ENCODE peak calls at places on chromosomes 16 and 17, in four cellular contexts. P is K562, Y is GM12878, Q is GM12892. X is an unnamed sample.

GRCh38 chr16:53870831-53871230 is 166.9 kb downstream of the FTO start:
- DNase-seq in P (no peak), Y (no peak), Q (no peak), X (no peak)

GRCh38 chr17:40322417-40323315 is 13.7 kb downstream of the RARA start:
- DNase-seq in P (peak; percentile 81), Y (peak; percentile 88), Q (peak; percentile 81), X (peak; percentile 76)

GRCh38 chr17:39239640-39240314 is 14.0 kb upstream of the STAC2 start:
- DNase-seq in P (peak; percentile 78), Y (no peak), Q (no peak), X (peak; percentile 64)

GRCh38 chr17:41523787-41524186 is 4.3 kb downstream of the KRT19 start:
- DNase-seq in P (no peak), Y (no peak), Q (no peak), X (no peak)

GRCh38 chr17:39926588-39927100 is 757 bp downstream of the ORMDL3 start:
- DNase-seq in P (peak; percentile 73), Y (no peak), Q (peak; percentile 53), X (peak; percentile 59)

GRCh38 chr17:48893646-48894508 is 1.3 kb downstream of the ATP5MC1 start:
- DNase-seq in P (no peak), Y (no peak), Q (no peak), X (no peak)

GRCh38 chr17:521561-522325 is 169.1 kb upstream of the RPH3AL start:
- DNase-seq in P (no peak), Y (no peak), Q (no peak), X (no peak)

GRCh38 chr17:38469875-38470274 is 41.6 kb downstream of the ARHGAP23 start:
- DNase-seq in P (peak; percentile 49), Y (no peak), Q (no peak), X (no peak)

GRCh38 chr16:22055881-22056280 is 36.5 kb upstream of the VWA3A start:
- DNase-seq in P (peak; percentile 32), Y (no peak), Q (no peak), X (no peak)

GRCh38 chr16:15811778-15812750 is 44.8 kb downstream of the MYH11 start:
- DNase-seq in P (no peak), Y (no peak), Q (no peak), X (no peak)

GRCh38 chr16:86559802-86560305 is 4.8 kb upstream of the MTHFSD start:
- DNase-seq in P (no peak), Y (no peak), Q (no peak), X (no peak)

GRCh38 chr17:78391843-78392242 is 13.4 kb downstream of the PGS1 start:
- DNase-seq in P (no peak), Y (no peak), Q (no peak), X (no peak)

GRCh38 chr17:45221081-45221996 is at the start of gene FMNL1:
- DNase-seq in P (peak; percentile 65), Y (no peak), Q (peak; percentile 63), X (no peak)

GRCh38 chr17:5798104-5798503 is 213.8 kb upstream of the NLRP1 start:
- DNase-seq in P (no peak), Y (no peak), Q (no peak), X (no peak)

GRCh38 chr17:34671191-34671590 is 91.8 kb downstream of the TMEM132E start:
- DNase-seq in P (no peak), Y (no peak), Q (no peak), X (no peak)
- TF ChIP-seq TAF1 in P (no peak), Y (no peak), Q (no peak), X (no peak)

GRCh38 chr17:79802039-79802735 is 5.3 kb upstream of the CBX8 start:
- DNase-seq in P (no peak), Y (no peak), Q (no peak), X (no peak)

GRCh38 chr17:79799538-79800324 is 2.9 kb upstream of the CBX8 start:
- DNase-seq in P (no peak), Y (no peak), Q (no peak), X (no peak)

GRCh38 chr17:79802736-79803420 is 6.0 kb upstream of the CBX8 start:
- DNase-seq in P (peak; percentile 74), Y (no peak), Q (no peak), X (no peak)

GRCh38 chr17:79800325-79801155 is 3.7 kb upstream of the CBX8 start:
- DNase-seq in P (no peak), Y (no peak), Q (no peak), X (no peak)

DNA sequence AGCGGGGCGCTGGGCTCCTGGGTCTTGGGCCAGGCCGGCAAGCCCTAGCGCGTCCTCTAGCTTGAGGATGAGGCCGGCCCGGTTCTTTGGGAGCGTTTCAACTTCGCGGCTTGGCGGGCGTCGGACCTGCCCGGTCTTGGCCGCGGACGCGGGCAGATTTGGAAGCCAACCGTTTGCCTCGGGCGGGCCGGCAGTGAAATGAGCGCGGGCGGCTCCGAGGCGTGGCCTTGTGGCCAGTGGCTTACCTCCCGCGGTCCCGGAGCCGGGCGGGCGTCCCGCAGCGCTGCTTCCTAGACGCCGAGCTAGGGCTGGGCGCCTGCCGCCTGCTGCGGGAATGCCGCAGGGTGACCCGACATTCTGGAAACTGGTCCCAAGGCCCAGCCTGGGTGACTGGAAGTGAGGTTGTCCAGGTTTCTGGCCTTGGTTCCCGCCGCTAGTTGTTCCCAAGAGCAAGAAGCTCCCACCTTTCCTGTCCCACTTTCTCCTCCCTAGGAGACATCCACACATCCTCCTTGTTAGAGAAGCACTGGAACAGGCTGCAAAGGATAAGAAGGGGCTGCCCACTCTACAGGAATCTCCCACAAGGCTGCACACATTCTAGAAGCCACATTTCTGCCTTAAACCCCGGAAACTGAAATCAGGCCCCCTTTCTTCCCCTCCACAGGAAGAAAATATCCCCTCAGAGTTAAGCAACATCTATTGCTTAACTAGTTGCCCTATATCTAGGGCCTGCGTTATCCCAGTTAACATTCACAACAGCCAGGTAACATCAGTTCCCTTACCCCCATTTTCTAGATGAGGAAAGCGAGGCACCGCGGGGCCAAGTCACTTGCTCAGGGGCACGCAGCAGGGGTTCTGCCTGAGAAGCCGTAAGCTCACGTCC is 4.5 kb upstream of the CBX8 start:
- DNase-seq in P (no peak), Y (no peak), Q (no peak), X (no peak)
- TF ChIP-seq POLR2A in P (no peak), Y (no peak), Q (no peak), X (no peak)

GRCh38 chr17:68398731-68399637 is 58.3 kb downstream of the WIPI1 start:
- DNase-seq in P (peak; percentile 76), Y (no peak), Q (peak; percentile 67), X (peak; percentile 53)
- TF ChIP-seq TAF1 in P (no peak), Y (no peak), Q (no peak), X (no peak)

DNA sequence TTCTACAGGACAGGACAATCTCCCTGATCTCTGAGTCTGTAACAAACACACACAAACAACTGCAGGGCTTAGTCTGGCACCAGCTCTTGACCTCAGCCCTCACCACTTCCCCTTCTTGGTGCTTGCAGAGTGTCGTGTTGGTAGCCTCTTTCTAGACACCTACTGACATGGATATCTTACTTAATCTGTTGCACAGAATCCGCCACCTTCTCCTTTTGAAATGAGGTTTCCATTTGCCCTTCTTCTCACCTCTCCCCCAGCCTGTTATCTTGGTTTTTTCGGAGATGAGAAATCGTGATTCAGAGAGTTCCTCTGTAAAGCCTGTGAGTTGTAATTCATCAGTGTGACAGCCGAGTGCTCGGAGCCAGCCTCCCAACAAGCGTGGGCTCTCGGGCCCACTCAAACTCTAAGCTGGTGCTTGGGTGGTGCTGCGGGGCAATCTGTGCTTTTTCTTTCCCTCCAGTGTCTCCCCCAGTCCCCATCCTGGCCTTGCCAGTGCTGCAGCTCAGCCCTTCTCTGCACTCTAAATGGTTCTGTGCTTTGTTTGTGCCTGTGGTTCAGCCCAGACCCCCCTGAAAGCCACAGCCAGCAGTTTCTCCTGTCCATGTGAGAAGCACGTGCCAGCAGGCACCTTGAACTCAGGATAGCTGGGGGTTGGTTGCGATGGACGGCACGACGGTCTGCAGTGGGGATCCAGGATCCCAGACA is 28.1 kb downstream of the KIAA0513 start:
- DNase-seq in P (peak; percentile 39), Y (peak; percentile 92), Q (no peak), X (peak; percentile 41)
- TF ChIP-seq POLR2A in P (no peak), Y (peak; percentile 62), Q (no peak), X (peak; percentile 57)

DNA sequence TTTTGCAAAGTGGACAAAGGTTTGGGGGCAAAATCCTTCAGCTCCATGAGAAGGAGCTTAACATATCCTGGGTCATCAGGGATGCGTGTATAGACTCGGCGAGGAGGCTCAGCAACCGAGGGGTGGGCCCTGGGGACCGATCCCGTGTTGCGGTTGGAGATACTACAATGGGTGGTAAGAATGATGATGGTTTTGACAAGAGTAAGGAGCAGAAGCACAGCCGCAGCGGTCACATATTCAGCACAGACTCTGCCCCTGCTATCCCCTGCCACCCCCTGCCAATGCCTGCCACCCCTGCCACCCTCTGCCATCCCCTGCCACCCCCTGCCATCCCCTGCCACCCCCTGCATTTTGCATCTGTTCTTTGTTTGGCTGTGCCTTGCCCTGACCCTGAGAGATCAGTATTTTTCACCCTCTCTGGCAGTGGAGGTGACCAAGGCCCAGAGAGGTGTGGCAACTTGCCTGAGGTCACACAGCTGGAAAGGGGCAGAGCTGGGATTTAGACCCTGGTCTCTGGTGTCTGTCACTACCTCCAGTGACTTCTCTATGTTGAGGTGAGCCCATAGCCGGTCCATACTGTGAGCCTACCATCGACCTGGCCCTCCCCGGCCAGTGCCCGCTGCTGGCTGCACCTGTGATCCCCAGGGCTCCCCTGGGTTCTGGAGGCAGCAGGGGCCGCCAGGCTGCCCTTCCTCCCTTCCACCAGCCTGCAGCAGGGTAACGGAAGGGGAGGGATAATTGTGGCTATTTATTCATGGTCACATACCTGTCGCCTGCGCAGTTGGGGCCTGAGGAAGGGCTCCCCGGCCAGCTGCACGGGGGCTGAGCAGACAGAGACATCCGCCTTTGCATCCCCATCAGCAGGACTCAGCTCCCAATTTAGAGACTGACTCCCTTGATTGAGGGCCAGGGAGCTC is 74.9 kb upstream of the CBX4 start:
- DNase-seq in P (no peak), Y (no peak), Q (no peak), X (no peak)
- TF ChIP-seq TAF1 in P (no peak), Y (no peak), Q (no peak), X (no peak)

GRCh38 chr16:10598157-10598556 is 17.8 kb upstream of the EMP2 start:
- DNase-seq in P (no peak), Y (no peak), Q (no peak), X (no peak)
- TF ChIP-seq POLR2A in P (no peak), Y (no peak), Q (no peak), X (no peak)

GRCh38 chr17:43868236-43868994 is 21.4 kb downstream of the CD300LG start:
- DNase-seq in P (no peak), Y (no peak), Q (no peak), X (no peak)
- TF ChIP-seq TAF1 in P (no peak), Y (no peak), Q (no peak), X (no peak)

DNA sequence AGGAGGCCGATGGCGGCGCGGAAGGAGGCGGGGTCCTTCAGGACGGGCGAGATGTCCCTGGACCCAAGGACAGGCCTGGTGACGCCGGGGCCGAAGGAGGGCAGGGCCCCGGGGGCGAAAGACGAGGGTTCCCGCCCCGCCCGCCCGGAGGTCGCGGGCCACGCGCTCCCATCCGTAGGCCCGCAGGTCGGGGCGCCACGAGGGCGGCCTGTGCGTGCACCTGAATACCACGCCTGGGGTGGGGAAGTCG is 203 bp downstream of the APRT start:
- DNase-seq in P (peak; percentile 75), Y (no peak), Q (no peak), X (no peak)
- TF ChIP-seq POLR2A in P (no peak), Y (no peak), Q (no peak), X (no peak)

X was measured in GM12891.